ENCODE peak calls at places on chromosomes 3 and 15, in nine cellular contexts. F is AG09319; L is K562; E is CD4-positive, alpha-beta T cell; J is GM23338; A is GM13977; N is right lobe of liver; P is colonic mucosa; X is neural crest cell. W is an unnamed sample.

GRCh38 chr15:45630958-45631691 is 3.7 kb upstream of the SQOR start:
- DNase-seq in N (no peak), F (peak), L (no peak), P (peak), E (no peak), X (no peak), A (no peak), J (no peak), W (no peak)

GRCh38 chr3:38114052-38114874 is 22.7 kb downstream of the ACAA1 start:
- DNase-seq in P (no peak), E (no peak), F (no peak), A (no peak), L (no peak), N (peak), X (no peak), J (no peak), W (no peak)

GRCh38 chr15:80777137-80777536 is 2.0 kb upstream of the CEMIP start:
- DNase-seq in N (no peak), E (no peak), P (peak), A (no peak), X (no peak), L (no peak), F (peak), J (no peak), W (no peak)

GRCh38 chr3:154304936-154305335 is 19.4 kb downstream of the DHX36 start:
- DNase-seq in E (no peak), F (no peak), A (no peak), X (no peak), N (no peak), L (no peak), J (no peak), P (no peak), W (no peak)

GRCh38 chr3:5071061-5071460 is 51.0 kb upstream of the ARL8B start:
- DNase-seq in F (no peak), E (no peak), X (no peak), A (no peak), L (no peak), N (no peak), J (no peak), P (no peak), W (no peak)

GRCh38 chr3:55156851-55157650 is 229.2 kb upstream of the LRTM1 start:
- DNase-seq in N (no peak), P (no peak), J (no peak), A (no peak), X (no peak), E (no peak), L (no peak), F (no peak), W (no peak)

GRCh38 chr3:159775372-159775961 is 213.2 kb upstream of the IL12A start:
- DNase-seq in L (no peak), X (no peak), A (no peak), J (peak), F (peak), E (no peak), P (no peak), N (no peak), W (no peak)

GRCh38 chr3:8900065-8900464 is 63.2 kb downstream of the RAD18 start:
- DNase-seq in E (no peak), F (no peak), J (peak), A (no peak), N (no peak), X (no peak), P (no peak), L (no peak), W (no peak)

GRCh38 chr3:187850256-187851010 is 105.2 kb upstream of the BCL6 start:
- DNase-seq in F (no peak), X (no peak), E (no peak), N (no peak), P (no peak), A (no peak), L (no peak), J (no peak), W (no peak)

GRCh38 chr15:101482526-101483371 is 6.8 kb downstream of the PCSK6 start:
- DNase-seq in X (no peak), P (no peak), F (no peak), N (no peak), E (no peak), L (no peak), A (no peak), J (no peak), W (no peak)

GRCh38 chr15:28945626-28946215 is 59.9 kb downstream of the APBA2 start:
- DNase-seq in N (no peak), P (no peak), E (no peak), J (no peak), X (no peak), F (no peak), A (no peak), L (no peak), W (no peak)

GRCh38 chr15:42385206-42385979 is 26.1 kb downstream of the CAPN3 start:
- DNase-seq in F (no peak), L (peak), J (peak), E (no peak), N (no peak), P (peak), A (peak), X (peak), W (peak)

GRCh38 chr15:46461416-46461815 is 826.6 kb downstream of the SQOR start:
- DNase-seq in A (no peak), P (no peak), F (no peak), J (no peak), X (no peak), L (no peak), N (no peak), E (no peak), W (no peak)

GRCh38 chr3:110654820-110655522 is 416.6 kb upstream of the NECTIN3 start:
- DNase-seq in J (no peak), F (no peak), P (no peak), L (no peak), E (no peak), A (no peak), X (no peak), N (no peak), W (no peak)

GRCh38 chr3:27649277-27649676 is 72.8 kb downstream of the EOMES start:
- DNase-seq in N (no peak), A (no peak), J (no peak), X (no peak), F (no peak), P (no peak), E (no peak), L (no peak), W (no peak)

GRCh38 chr15:64224508-64224907 is 61.7 kb upstream of the PPIB start:
- DNase-seq in P (peak), N (no peak), A (no peak), X (no peak), E (no peak), L (no peak), F (peak), J (no peak), W (no peak)

GRCh38 chr3:127166501-127167065 is 26.3 kb upstream of the PRR23E start:
- DNase-seq in E (no peak), X (no peak), N (no peak), J (no peak), P (no peak), L (no peak), F (no peak), A (no peak), W (no peak)

GRCh38 chr3:131224886-131225550 is 156.6 kb upstream of the NUDT16 start:
- DNase-seq in F (no peak), L (no peak), N (no peak), A (no peak), J (no peak), P (no peak), E (no peak), X (no peak), W (no peak)

GRCh38 chr15:58286541-58286940 is 145.2 kb upstream of the LIPC start:
- DNase-seq in X (no peak), J (no peak), A (no peak), P (no peak), L (no peak), E (no peak), F (no peak), N (no peak), W (no peak)

GRCh38 chr3:142501004-142501926 is 53.4 kb upstream of the XRN1 start:
- DNase-seq in L (no peak), N (no peak), X (no peak), P (no peak), A (no peak), J (no peak), F (peak), E (no peak), W (no peak)

GRCh38 chr15:92608866-92609700 is 46.5 kb downstream of the FAM174B start:
- DNase-seq in F (no peak), N (no peak), X (no peak), L (no peak), J (no peak), A (no peak), P (no peak), E (no peak), W (no peak)

GRCh38 chr15:33975023-33975565 is 6.8 kb downstream of the CHRM5 start:
- DNase-seq in E (no peak), J (no peak), L (no peak), P (no peak), F (no peak), A (no peak), N (no peak), X (no peak), W (no peak)

GRCh38 chr15:68480296-68480695 is 48.3 kb upstream of the ITGA11 start:
- DNase-seq in A (no peak), N (no peak), J (no peak), P (no peak), X (no peak), L (no peak), E (no peak), F (no peak), W (no peak)

GRCh38 chr3:31377045-31377642 is 155.6 kb upstream of the STT3B start:
- DNase-seq in P (no peak), E (peak), F (no peak), X (no peak), A (no peak), N (no peak), J (no peak), L (no peak), W (no peak)

GRCh38 chr3:48966876-48967361 is 23.1 kb upstream of the P4HTM start:
- DNase-seq in F (no peak), L (no peak), A (no peak), E (no peak), J (no peak), X (no peak), N (no peak), P (peak), W (no peak)

GRCh38 chr15:54212635-54213034 is 234.4 kb downstream of the UNC13C start:
- DNase-seq in E (no peak), A (no peak), N (no peak), J (no peak), L (no peak), F (no peak), P (no peak), X (no peak), W (no peak)

GRCh38 chr3:70832035-70832795 is 519.8 kb upstream of the MDFIC2 start:
- DNase-seq in P (no peak), N (no peak), F (peak), J (no peak), X (no peak), A (no peak), L (no peak), E (no peak), W (no peak)

GRCh38 chr3:42710323-42711021 is 7.9 kb upstream of the HHATL start:
- DNase-seq in E (no peak), A (no peak), L (no peak), F (no peak), P (no peak), X (no peak), J (no peak), N (no peak), W (no peak)

GRCh38 chr3:42713747-42714146 is 11.1 kb upstream of the HHATL start:
- DNase-seq in J (no peak), F (no peak), N (no peak), X (no peak), L (no peak), P (no peak), A (no peak), E (no peak), W (no peak)

GRCh38 chr3:42712344-42712648 is 9.7 kb upstream of the HHATL start:
- DNase-seq in F (no peak), N (no peak), L (no peak), P (no peak), A (no peak), X (no peak), E (no peak), J (no peak), W (no peak)

GRCh38 chr3:42712716-42713372 is 10.2 kb upstream of the HHATL start:
- DNase-seq in N (no peak), J (no peak), A (no peak), F (no peak), X (no peak), E (no peak), P (no peak), L (no peak), W (no peak)

GRCh38 chr3:42711491-42712343 is 9.1 kb upstream of the HHATL start:
- DNase-seq in F (no peak), P (no peak), E (no peak), J (peak), L (no peak), X (no peak), N (no peak), A (no peak), W (no peak)
- TF ChIP-seq CTCF in F (no peak), P (no peak), E (no peak), J (peak), L (peak), X (no peak), N (no peak), A (no peak), W (peak)

GRCh38 chr3:14921811-14922705 is 25.3 kb upstream of the NR2C2 start:
- DNase-seq in P (no peak), A (peak), X (no peak), E (no peak), L (no peak), J (no peak), N (no peak), F (no peak), W (no peak)
- TF ChIP-seq CTCF in P (no peak), A (no peak), X (no peak), E (no peak), L (no peak), J (no peak), N (no peak), F (no peak), W (no peak)

GRCh38 chr3:99549220-99549619 is 89.2 kb upstream of the COL8A1 start:
- DNase-seq in F (no peak), J (no peak), N (no peak), L (no peak), A (no peak), X (no peak), E (no peak), P (no peak), W (no peak)

GRCh38 chr3:99545941-99546580 is 92.3 kb upstream of the COL8A1 start:
- DNase-seq in A (no peak), J (no peak), P (no peak), X (no peak), E (no peak), F (no peak), L (no peak), N (no peak), W (no peak)

GRCh38 chr3:99549918-99550603 is 88.3 kb upstream of the COL8A1 start:
- DNase-seq in J (no peak), L (no peak), P (no peak), F (no peak), A (no peak), X (no peak), E (no peak), N (no peak), W (no peak)

GRCh38 chr3:99548674-99549073 is 89.7 kb upstream of the COL8A1 start:
- DNase-seq in L (no peak), J (no peak), P (no peak), A (no peak), N (no peak), E (no peak), F (no peak), X (no peak), W (no peak)

DNA sequence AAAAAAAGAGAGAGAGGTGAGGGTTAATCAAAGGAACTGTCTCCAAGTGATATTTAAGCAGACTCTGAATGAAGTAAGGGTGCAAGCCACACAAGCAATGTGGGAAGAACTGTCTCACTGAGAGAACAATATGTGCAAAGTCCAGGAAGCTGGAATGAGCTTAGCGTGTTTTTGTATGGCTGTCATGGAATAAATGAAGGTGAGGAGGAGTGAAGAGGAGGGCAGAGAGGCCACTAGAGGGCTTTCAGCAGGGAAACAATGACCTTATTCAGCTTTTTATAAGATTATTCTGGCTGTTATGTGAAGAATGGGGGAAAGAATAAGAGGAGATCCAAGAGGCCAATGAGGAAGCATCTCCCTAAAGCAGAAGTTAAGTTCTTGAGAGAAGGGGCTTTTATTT is 86.9 kb upstream of the COL8A1 start:
- DNase-seq in L (no peak), P (no peak), X (no peak), A (no peak), J (no peak), F (no peak), N (no peak), E (no peak), W (no peak)
- TF ChIP-seq CTCF in L (no peak), P (no peak), X (peak), A (no peak), J (peak), F (no peak), N (no peak), E (no peak), W (no peak)

GRCh38 chr3:50508821-50509220 is 5.4 kb upstream of the CACNA2D2 start:
- DNase-seq in P (no peak), L (no peak), J (no peak), F (no peak), X (no peak), N (no peak), E (no peak), A (no peak), W (no peak)

GRCh38 chr3:50504681-50505080 is 1.2 kb upstream of the CACNA2D2 start:
- DNase-seq in X (no peak), E (no peak), N (no peak), P (no peak), F (no peak), A (no peak), L (no peak), J (no peak), W (no peak)

GRCh38 chr3:50503504-50503903 is at the start of gene CACNA2D2:
- DNase-seq in A (peak), L (peak), E (peak), J (peak), F (no peak), P (peak), N (peak), X (peak), W (peak)

GRCh38 chr3:50503947-50504346 is 513 bp upstream of the CACNA2D2 start:
- DNase-seq in A (no peak), J (peak), E (no peak), N (no peak), L (no peak), P (no peak), X (peak), F (no peak), W (peak)

DNA sequence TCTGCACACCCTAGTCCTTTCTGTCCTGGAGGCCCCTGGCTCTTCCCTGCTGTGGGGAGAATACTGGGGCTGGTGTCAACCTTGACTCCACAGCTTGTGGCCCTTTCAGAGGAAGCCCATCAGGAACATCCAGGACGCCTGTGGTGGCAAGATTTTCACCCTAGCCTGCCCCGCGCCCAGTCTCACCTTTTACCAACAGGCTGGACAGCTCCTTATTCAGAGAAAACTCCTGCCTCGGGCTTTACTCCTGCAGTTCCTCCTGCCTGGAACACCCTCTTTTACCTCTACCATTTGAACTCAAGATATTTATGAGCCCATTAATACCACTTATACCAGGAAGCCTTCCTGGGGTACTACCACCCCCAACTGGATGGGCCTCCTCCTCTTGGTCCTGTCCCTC is 2.7 kb upstream of the CACNA2D2 start:
- DNase-seq in L (no peak), J (no peak), F (no peak), E (no peak), P (no peak), X (no peak), N (no peak), A (no peak), W (no peak)
- TF ChIP-seq CTCF in L (no peak), J (no peak), F (no peak), E (no peak), P (no peak), X (no peak), N (no peak), A (no peak), W (no peak)

GRCh38 chr3:119035014-119035346 is 334 bp upstream of the IGSF11 start:
- DNase-seq in X (no peak), E (no peak), L (peak), P (no peak), N (no peak), J (peak), F (no peak), A (no peak), W (no peak)
- TF ChIP-seq CTCF in X (peak), E (no peak), L (no peak), P (no peak), N (no peak), J (no peak), F (no peak), A (no peak), W (no peak)

W was measured in endothelial cell.